ENCODE peak calls at places on chromosome 14, in five cellular contexts. Z is activated T-cell treated with anti-CD3 and anti-CD28 coated beads, Interleukin-2, amount 50 U/mL, for 72 hours; J is dermis microvascular lymphatic vessel endothelial cell; G is stimulated activated CD4-positive, alpha-beta T cell treated with anti-CD3 and anti-CD28 coated beads, Interleukin-1b, Interleukin-23, amount 100 ng/mL, for 1 hour; L is posterior cingulate gyrus. A is an unnamed sample.

GRCh38 chr14:40757376-40757775 is 849.3 kb upstream of the LRFN5 start:
- DNase-seq in Z (no peak), J (no peak), G (no peak), L (no peak), A (no peak)

GRCh38 chr14:106848330-106849121 is 1322.1 kb downstream of the TMEM121 start:
- DNase-seq in Z (peak), J (no peak), G (no peak), L (no peak), A (no peak)

GRCh38 chr14:104141621-104142091 is 3.3 kb downstream of the KIF26A start:
- DNase-seq in Z (no peak), J (no peak), G (no peak), L (peak), A (no peak)

GRCh38 chr14:49954171-49954631 is 61.3 kb downstream of the ARF6 start:
- DNase-seq in Z (no peak), J (no peak), G (no peak), L (no peak), A (no peak)

GRCh38 chr14:24612186-24612585 is 2.7 kb upstream of the GZMH start:
- DNase-seq in Z (no peak), J (no peak), G (no peak), L (no peak), A (no peak)

GRCh38 chr14:89221109-89221508 is 195.9 kb downstream of the FOXN3 start:
- DNase-seq in Z (no peak), J (peak), G (no peak), L (no peak), A (no peak)

GRCh38 chr14:25132734-25133422 is 82.9 kb upstream of the STXBP6 start:
- DNase-seq in Z (peak), J (peak), G (no peak), L (peak), A (peak)

GRCh38 chr14:54715244-54715643 is 148.3 kb downstream of the SAMD4A start:
- DNase-seq in Z (no peak), J (no peak), G (no peak), L (no peak), A (no peak)

GRCh38 chr14:96189288-96189711 is 15.3 kb upstream of the BDKRB2 start:
- DNase-seq in Z (no peak), J (no peak), G (no peak), L (no peak), A (no peak)

GRCh38 chr14:36129181-36129580 is 47.3 kb downstream of the PTCSC3 start:
- DNase-seq in Z (no peak), J (no peak), G (no peak), L (peak), A (no peak)

GRCh38 chr14:62694075-62694474 is 351.2 kb downstream of the KCNH5 start:
- DNase-seq in Z (no peak), J (no peak), G (no peak), L (no peak), A (no peak)

GRCh38 chr14:58488550-58488949 is 61.0 kb downstream of the KIAA0586 start:
- DNase-seq in Z (peak), J (peak), G (no peak), L (no peak), A (no peak)

GRCh38 chr14:96582995-96583394 is 80.8 kb downstream of the PAPOLA start:
- DNase-seq in Z (no peak), J (no peak), G (no peak), L (peak), A (no peak)

GRCh38 chr14:58725226-58725625 is 87.5 kb downstream of the DACT1 start:
- DNase-seq in Z (no peak), J (no peak), G (no peak), L (no peak), A (no peak)

GRCh38 chr14:91374897-91375747 is 42.5 kb downstream of the CCDC88C start:
- DNase-seq in Z (no peak), J (no peak), G (no peak), L (peak), A (no peak)

GRCh38 chr14:76574416-76574815 is 186.9 kb upstream of the VASH1 start:
- DNase-seq in Z (no peak), J (no peak), G (no peak), L (no peak), A (no peak)

GRCh38 chr14:68955164-68955921 is 23.8 kb downstream of the ACTN1 start:
- DNase-seq in Z (no peak), J (peak), G (no peak), L (peak), A (no peak)

GRCh38 chr14:90023176-90023896 is 38.5 kb upstream of the KCNK13 start:
- DNase-seq in Z (no peak), J (no peak), G (no peak), L (no peak), A (no peak)

GRCh38 chr14:71372411-71372838 is 465.2 kb downstream of the PCNX1 start:
- DNase-seq in Z (no peak), J (peak), G (no peak), L (no peak), A (no peak)

GRCh38 chr14:60254176-60254575 is 5.2 kb downstream of the PPM1A start:
- DNase-seq in Z (no peak), J (no peak), G (no peak), L (no peak), A (no peak)